ENCODE peak calls at places on chromosomes 1 and 21, in seven cellular contexts. C, N, X, V, P, Y and R are unnamed samples.

GRCh38 chr1:86069757-86070145 is 86.8 kb downstream of the COL24A1 start:
- DNase-seq in C (no peak), N (peak), X (no peak), V (no peak), P (no peak), Y (no peak), R (no peak)

GRCh38 chr1:51296379-51297357 is 33.7 kb downstream of the TTC39A start:
- DNase-seq in C (peak), N (peak), X (peak), V (peak), P (peak), Y (peak), R (no peak)

GRCh38 chr1:193569696-193570269 is 383.4 kb upstream of the B3GALT2 start:
- DNase-seq in C (no peak), N (no peak), X (peak), V (no peak), P (no peak), Y (no peak), R (no peak)

GRCh38 chr1:246725191-246725590 is 982 bp downstream of the SCCPDH start:
- DNase-seq in C (peak), N (no peak), X (no peak), V (no peak), P (no peak), Y (no peak), R (no peak)

GRCh38 chr1:160710531-160711252 is 930 bp downstream of the CD48 start:
- DNase-seq in C (no peak), N (no peak), X (no peak), V (no peak), P (no peak), Y (no peak), R (no peak)

GRCh38 chr1:913491-914252 is 10.1 kb upstream of the SAMD11 start:
- DNase-seq in C (no peak), N (no peak), X (no peak), V (no peak), P (no peak), Y (no peak), R (no peak)

GRCh38 chr1:35717911-35718476 is 690 bp downstream of the C1orf216 start:
- DNase-seq in C (peak), N (peak), X (peak), V (peak), P (peak), Y (no peak), R (no peak)

GRCh38 chr1:36350659-36351171 is 27.3 kb upstream of the EVA1B start:
- DNase-seq in C (no peak), N (no peak), X (no peak), V (no peak), P (no peak), Y (peak), R (no peak)

GRCh38 chr21:37535672-37536071 is 169.1 kb downstream of the DYRK1A start:
- DNase-seq in C (no peak), N (no peak), X (no peak), V (no peak), P (no peak), Y (no peak), R (no peak)